ENCODE peak calls at places on chromosome 15, in four cellular contexts. One of them, this sample, is unnamed.

GRCh38 chr15:36579792-36580431 is 486 bp downstream of the CDIN1 start:
- DNase-seq in stimulated activated CD8-positive, alpha-beta memory T cell treated with anti-CD3 and anti-CD28 coated beads, Interleukin-12 subunit alpha, Interleukin-12 subunit beta, amount 100 ng/mL, for 1 hour: no peak
- DNase-seq in NCI-H748 treated with DMSO at 0.1 percent for 48 hours: no peak
- DNase-seq in ecto neural progenitor cell: no peak
- DNase-seq in this sample: no peak

GRCh38 chr15:65384895-65385867 is 7.4 kb upstream of the IGDCC3 start:
- DNase-seq in stimulated activated CD8-positive, alpha-beta memory T cell treated with anti-CD3 and anti-CD28 coated beads, Interleukin-12 subunit alpha, Interleukin-12 subunit beta, amount 100 ng/mL, for 1 hour: peak
- DNase-seq in NCI-H748 treated with DMSO at 0.1 percent for 48 hours: peak
- DNase-seq in ecto neural progenitor cell: peak
- DNase-seq in this sample: peak

GRCh38 chr15:31472636-31473383 is 146.2 kb downstream of the KLF13 start:
- DNase-seq in stimulated activated CD8-positive, alpha-beta memory T cell treated with anti-CD3 and anti-CD28 coated beads, Interleukin-12 subunit alpha, Interleukin-12 subunit beta, amount 100 ng/mL, for 1 hour: no peak
- DNase-seq in NCI-H748 treated with DMSO at 0.1 percent for 48 hours: no peak
- DNase-seq in ecto neural progenitor cell: peak
- DNase-seq in this sample: no peak

GRCh38 chr15:40756938-40757337 is 1.9 kb upstream of the RMDN3 start:
- DNase-seq in stimulated activated CD8-positive, alpha-beta memory T cell treated with anti-CD3 and anti-CD28 coated beads, Interleukin-12 subunit alpha, Interleukin-12 subunit beta, amount 100 ng/mL, for 1 hour: no peak
- DNase-seq in NCI-H748 treated with DMSO at 0.1 percent for 48 hours: peak
- DNase-seq in ecto neural progenitor cell: no peak
- DNase-seq in this sample: no peak

GRCh38 chr15:101114610-101115009 is 137.2 kb downstream of the CHSY1 start:
- DNase-seq in stimulated activated CD8-positive, alpha-beta memory T cell treated with anti-CD3 and anti-CD28 coated beads, Interleukin-12 subunit alpha, Interleukin-12 subunit beta, amount 100 ng/mL, for 1 hour: no peak
- DNase-seq in NCI-H748 treated with DMSO at 0.1 percent for 48 hours: no peak
- DNase-seq in ecto neural progenitor cell: no peak
- DNase-seq in this sample: no peak

GRCh38 chr15:51647128-51647562 is 24.6 kb upstream of the DMXL2 start:
- DNase-seq in stimulated activated CD8-positive, alpha-beta memory T cell treated with anti-CD3 and anti-CD28 coated beads, Interleukin-12 subunit alpha, Interleukin-12 subunit beta, amount 100 ng/mL, for 1 hour: no peak
- DNase-seq in NCI-H748 treated with DMSO at 0.1 percent for 48 hours: peak
- DNase-seq in ecto neural progenitor cell: no peak
- DNase-seq in this sample: peak

GRCh38 chr15:62697636-62698035 is 344.9 kb upstream of the TPM1 start:
- DNase-seq in stimulated activated CD8-positive, alpha-beta memory T cell treated with anti-CD3 and anti-CD28 coated beads, Interleukin-12 subunit alpha, Interleukin-12 subunit beta, amount 100 ng/mL, for 1 hour: no peak
- DNase-seq in NCI-H748 treated with DMSO at 0.1 percent for 48 hours: no peak
- DNase-seq in ecto neural progenitor cell: no peak
- DNase-seq in this sample: no peak

GRCh38 chr15:80401471-80401870 is 2.7 kb upstream of the ARNT2 start:
- DNase-seq in stimulated activated CD8-positive, alpha-beta memory T cell treated with anti-CD3 and anti-CD28 coated beads, Interleukin-12 subunit alpha, Interleukin-12 subunit beta, amount 100 ng/mL, for 1 hour: no peak
- DNase-seq in NCI-H748 treated with DMSO at 0.1 percent for 48 hours: no peak
- DNase-seq in ecto neural progenitor cell: no peak
- DNase-seq in this sample: no peak

This sample was measured in COLO829.